ENCODE peak calls at places on chromosomes 7 and 10, in four cellular contexts. N is body of pancreas, Z is coronary artery, K is Peyer's patch. S is an unnamed sample.

GRCh38 chr7:40299097-40299496 is 164.3 kb downstream of the SUGCT start:
- DNase-seq in N (no peak), K (no peak), Z (no peak), S (no peak)

GRCh38 chr10:83666762-83667161 is 472.5 kb upstream of the GHITM start:
- DNase-seq in Z (no peak), N (no peak), K (no peak), S (no peak)

GRCh38 chr7:158827411-158828342 is 1.6 kb downstream of the ESYT2 start:
- DNase-seq in Z (no peak), K (no peak), N (no peak), S (no peak)

GRCh38 chr7:149509774-149510173 is 12.2 kb upstream of the ZNF746 start:
- DNase-seq in N (no peak), K (no peak), Z (no peak), S (no peak)

GRCh38 chr7:140697447-140698143 is 1.1 kb downstream of the NDUFB2 start:
- DNase-seq in K (no peak), N (no peak), Z (no peak), S (no peak)

GRCh38 chr7:123410273-123410928 is 124.0 kb downstream of the IQUB start:
- DNase-seq in Z (no peak), K (no peak), N (peak; percentile 24), S (no peak)

GRCh38 chr10:3467052-3467906 is 294.7 kb upstream of the PITRM1 start:
- DNase-seq in K (no peak), N (peak; percentile 56), Z (peak; percentile 89), S (no peak)

GRCh38 chr7:139230078-139230477 is 959 bp upstream of the UBN2 start:
- DNase-seq in N (no peak), K (no peak), Z (no peak), S (no peak)

GRCh38 chr10:114648368-114648767 is 9.7 kb downstream of the ABLIM1 start:
- DNase-seq in N (no peak), Z (no peak), K (no peak), S (no peak)

GRCh38 chr10:124737221-124737620 is 7.0 kb downstream of the FAM53B start:
- DNase-seq in Z (no peak), N (no peak), K (no peak), S (no peak)

GRCh38 chr10:15169555-15170407 is 1.3 kb upstream of the NMT2 start:
- DNase-seq in Z (no peak), N (no peak), K (no peak), S (no peak)

GRCh38 chr10:35090162-35090954 is at the start of gene CUL2:
- DNase-seq in Z (peak; percentile 93), K (peak; percentile 94), N (peak; percentile 93), S (peak; percentile 93)
- TF ChIP-seq CTCF in Z (no peak), K (no peak), N (no peak), S (no peak)

GRCh38 chr7:28536259-28536658 is 123.9 kb downstream of the CREB5 start:
- DNase-seq in Z (no peak), N (peak; percentile 5), K (no peak), S (no peak)
- TF ChIP-seq CTCF in Z (no peak), N (no peak), K (no peak), S (peak; percentile 60)

DNA sequence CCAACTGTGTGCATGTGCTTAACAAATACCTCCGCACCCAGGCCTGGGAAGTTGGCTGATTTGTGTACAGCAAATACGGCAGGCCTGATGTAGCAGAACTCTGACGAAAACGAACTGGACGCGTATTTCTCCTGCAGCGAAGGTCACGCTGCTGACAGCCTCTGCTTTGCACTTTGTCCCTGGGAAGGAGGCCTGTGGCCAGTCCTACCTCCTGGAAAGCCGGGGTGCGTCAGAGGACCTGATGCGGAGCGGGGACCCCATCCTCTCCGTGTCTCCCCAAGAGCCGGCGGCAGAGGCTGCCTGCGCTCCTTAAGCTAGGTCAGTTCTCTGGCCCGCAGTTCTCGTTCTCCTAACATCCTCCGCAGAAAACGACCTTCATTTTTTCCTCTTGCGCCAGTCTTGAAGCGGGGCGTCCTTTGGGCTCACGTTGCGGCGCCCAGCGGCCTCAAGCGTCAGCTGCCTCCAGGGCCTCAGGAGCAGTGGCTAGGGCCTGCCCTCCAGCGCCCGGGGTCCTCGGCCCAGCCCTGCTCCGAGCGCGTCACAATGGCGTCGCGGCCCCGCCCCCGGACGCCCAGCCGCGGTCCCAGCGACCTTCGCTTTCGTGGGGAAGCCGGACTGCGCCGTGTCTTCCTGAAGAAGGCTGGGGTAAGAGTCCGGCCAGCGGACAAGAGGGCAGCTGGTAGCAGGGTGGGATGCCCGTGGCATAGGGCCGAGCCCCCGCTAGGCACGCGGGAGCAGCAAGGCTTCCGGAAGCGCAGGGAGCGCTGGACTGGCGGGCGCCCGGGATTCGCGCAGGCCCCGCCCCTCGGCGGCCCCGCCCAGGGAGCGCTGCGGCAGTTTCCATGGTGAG is at the start of gene ZNF487:
- DNase-seq in K (peak; percentile 96), N (peak; percentile 92), Z (peak; percentile 96), S (peak; percentile 90)
- TF ChIP-seq CTCF in K (peak; percentile 29), N (no peak), Z (no peak), S (peak; percentile 19)

DNA sequence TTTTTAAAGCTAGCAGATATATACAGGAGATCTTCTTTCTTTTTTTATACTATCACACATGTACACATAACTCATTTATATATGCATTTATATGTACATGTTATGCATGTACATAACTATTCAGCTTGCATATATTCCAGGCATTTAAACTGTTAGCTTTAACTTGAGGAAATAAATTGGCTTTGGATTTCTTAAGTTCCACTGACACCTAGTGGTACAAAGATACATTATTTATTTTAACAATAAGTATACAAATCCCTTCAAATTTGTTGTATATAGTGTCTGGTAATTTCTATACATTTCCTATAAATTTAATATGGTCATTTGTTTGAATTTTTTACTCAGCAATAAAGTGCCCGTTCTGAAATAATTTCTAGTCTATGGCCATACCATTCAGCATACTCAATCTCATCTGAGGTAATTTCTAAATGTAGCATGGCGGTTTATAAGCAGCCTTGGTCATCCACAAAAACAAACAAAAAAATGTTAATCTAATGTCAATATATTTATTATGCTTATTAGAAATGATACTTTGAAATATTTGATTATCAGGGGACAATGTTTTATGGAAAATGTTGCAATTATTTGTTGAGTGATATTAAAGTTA is 11.6 kb downstream of the ZDHHC6 start:
- DNase-seq in Z (no peak), K (no peak), N (no peak), S (no peak)
- TF ChIP-seq CTCF in Z (no peak), K (peak; percentile 68), N (peak; percentile 32), S (peak; percentile 75)

GRCh38 chr10:132110713-132111112 is 45.0 kb downstream of the JAKMIP3 start:
- DNase-seq in N (no peak), K (no peak), Z (peak; percentile 43), S (peak; percentile 50)
- TF ChIP-seq CTCF in N (no peak), K (no peak), Z (no peak), S (no peak)

GRCh38 chr7:22295402-22296264 is 61.3 kb downstream of the RAPGEF5 start:
- DNase-seq in Z (no peak), K (no peak), N (no peak), S (no peak)

GRCh38 chr7:22292519-22292918 is 64.4 kb downstream of the RAPGEF5 start:
- DNase-seq in Z (no peak), K (no peak), N (no peak), S (no peak)

GRCh38 chr7:22296265-22296566 is 60.7 kb downstream of the RAPGEF5 start:
- DNase-seq in Z (no peak), K (no peak), N (no peak), S (no peak)

GRCh38 chr7:22300839-22301238 is 56.1 kb downstream of the RAPGEF5 start:
- DNase-seq in K (no peak), N (peak; percentile 16), Z (no peak), S (no peak)

DNA sequence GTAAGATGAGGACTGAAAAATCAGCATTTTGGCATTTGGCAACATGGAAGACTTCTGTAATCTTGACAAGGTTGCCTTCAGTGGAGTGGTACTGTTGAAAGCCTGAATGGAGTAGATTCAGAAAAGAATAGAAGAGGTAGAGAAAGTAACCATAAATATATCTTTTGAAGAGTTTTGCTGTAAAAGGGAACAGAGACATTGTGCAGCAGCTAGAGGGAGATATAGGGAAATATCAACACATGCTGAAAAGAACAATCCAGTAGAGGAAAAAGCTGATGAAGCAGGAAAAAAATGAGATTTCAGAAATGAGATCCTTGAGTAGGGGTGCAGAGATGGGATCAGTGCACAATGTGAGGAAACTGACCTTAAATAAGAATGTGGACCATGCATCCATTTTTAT is 60.0 kb downstream of the RAPGEF5 start:
- DNase-seq in N (no peak), Z (no peak), K (no peak), S (no peak)
- TF ChIP-seq CTCF in N (no peak), Z (peak; percentile 10), K (peak; percentile 32), S (no peak)

GRCh38 chr10:120805014-120805805 is 46.0 kb upstream of the WDR11 start:
- DNase-seq in Z (no peak), K (no peak), N (no peak), S (no peak)
- TF ChIP-seq CTCF in Z (no peak), K (no peak), N (no peak), S (no peak)

DNA sequence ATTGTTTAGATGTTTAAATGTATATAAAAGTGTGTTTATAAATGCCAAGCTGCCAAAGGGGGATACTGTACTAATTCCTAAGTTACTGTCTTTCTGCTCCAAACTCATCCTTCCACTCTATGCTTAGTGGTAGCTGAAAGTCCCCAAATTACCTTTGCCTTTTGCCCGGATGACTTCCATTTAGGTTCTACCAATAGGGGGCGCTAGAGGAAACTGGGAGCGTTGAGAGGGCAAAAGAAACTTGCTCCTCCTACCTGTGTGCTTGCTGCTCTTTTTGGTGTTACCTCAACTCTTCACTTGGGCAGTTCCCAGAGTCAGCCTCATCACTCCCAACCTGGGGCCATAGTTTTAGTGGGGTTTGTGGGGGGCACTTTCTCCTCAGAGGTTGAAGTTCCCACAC is 5.9 kb upstream of the OR2A25 start:
- DNase-seq in K (no peak), N (no peak), Z (no peak), S (no peak)
- TF ChIP-seq CTCF in K (no peak), N (no peak), Z (no peak), S (peak; percentile 59)

GRCh38 chr7:108716783-108717182 is 147.1 kb downstream of the DNAJB9 start:
- DNase-seq in N (no peak), Z (no peak), K (no peak), S (no peak)

GRCh38 chr7:108717771-108718170 is 148.1 kb downstream of the DNAJB9 start:
- DNase-seq in K (no peak), N (no peak), Z (no peak), S (no peak)

GRCh38 chr7:108723343-108723957 is 153.8 kb downstream of the DNAJB9 start:
- DNase-seq in K (no peak), Z (no peak), N (no peak), S (no peak)

DNA sequence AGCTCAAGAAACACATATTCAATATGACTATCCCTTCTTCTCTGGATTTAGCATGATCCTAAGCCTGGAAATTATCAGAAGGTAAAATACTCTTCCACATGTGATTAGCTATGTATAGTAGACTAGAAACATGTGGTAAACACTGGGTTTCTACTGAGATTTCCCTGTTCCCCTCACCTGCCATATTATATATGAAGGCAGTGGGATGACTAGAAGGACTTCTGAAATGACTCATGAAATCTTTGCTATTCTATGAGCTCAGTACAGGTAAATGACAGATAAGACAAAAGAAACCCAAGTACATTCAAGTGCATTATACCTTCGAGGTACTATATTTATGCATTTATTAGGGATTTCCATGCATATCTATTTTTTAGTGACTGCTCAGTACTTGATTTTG is 152.9 kb downstream of the DNAJB9 start:
- DNase-seq in K (no peak), N (no peak), Z (no peak), S (no peak)
- TF ChIP-seq CTCF in K (no peak), N (no peak), Z (no peak), S (no peak)